ENCODE peak calls at places on chromosomes 12 and 14, in five cellular contexts. F is neuronal stem cell, R is trophoblast cell, D is H1, C is mesenchymal stem cell. S is an unnamed sample.

GRCh38 chr12:84508943-84509342 is 403.7 kb downstream of the SLC6A15 start:
- DNase-seq in D (no peak), R (no peak), F (no peak), C (no peak), S (no peak)

GRCh38 chr14:68250950-68251765 is 431.6 kb downstream of the RAD51B start:
- DNase-seq in C (no peak), F (no peak), R (no peak), D (no peak), S (no peak)

GRCh38 chr14:33432407-33433023 is 493.8 kb downstream of the NPAS3 start:
- DNase-seq in C (peak), R (no peak), F (no peak), D (no peak), S (no peak)

GRCh38 chr14:74140374-74140850 is 55.7 kb downstream of the LIN52 start:
- DNase-seq in D (no peak), R (peak), F (peak), C (peak), S (no peak)

GRCh38 chr12:202081-202731 is 11.8 kb downstream of the SLC6A12 start:
- DNase-seq in R (no peak), D (no peak), C (no peak), F (no peak), S (peak)

GRCh38 chr14:91872517-91873470 is 5.5 kb upstream of the TC2N start:
- DNase-seq in F (no peak), D (no peak), C (no peak), R (no peak), S (no peak)

GRCh38 chr12:124545508-124546418 is 21.6 kb downstream of the NCOR2 start:
- DNase-seq in R (no peak), D (no peak), F (no peak), C (peak), S (no peak)

GRCh38 chr14:76773188-76773885 is 12.1 kb downstream of the VASH1 start:
- DNase-seq in R (peak), C (peak), D (no peak), F (no peak), S (peak)

GRCh38 chr14:55832122-55832911 is 252.3 kb downstream of the KTN1 start:
- DNase-seq in R (no peak), D (no peak), F (no peak), C (no peak), S (no peak)

GRCh38 chr14:65840786-65841185 is 428.3 kb downstream of the FUT8 start:
- DNase-seq in C (no peak), R (no peak), F (no peak), D (no peak), S (no peak)

GRCh38 chr12:131591136-131591535 is 119.8 kb upstream of the SFSWAP start:
- DNase-seq in D (no peak), C (no peak), F (no peak), R (no peak), S (no peak)

GRCh38 chr12:75910452-75910722 is 121.2 kb downstream of the PHLDA1 start:
- DNase-seq in R (no peak), D (no peak), C (no peak), F (no peak), S (no peak)

GRCh38 chr12:120290541-120291312 is 976 bp downstream of the RNU4-2 start:
- DNase-seq in F (no peak), R (peak), D (no peak), C (no peak), S (peak)

GRCh38 chr14:69701269-69701668 is 65.7 kb upstream of the SRSF5 start:
- DNase-seq in D (no peak), C (no peak), F (no peak), R (no peak), S (no peak)

GRCh38 chr14:78010688-78011087 is 159.5 kb upstream of the NRXN3 start:
- DNase-seq in F (no peak), C (no peak), D (no peak), R (no peak), S (no peak)

GRCh38 chr12:3962661-3963483 is 89.7 kb upstream of the PARP11 start:
- DNase-seq in C (no peak), F (no peak), D (no peak), R (no peak), S (peak)

GRCh38 chr12:88801227-88802225 is 221.3 kb upstream of the KITLG start:
- DNase-seq in C (no peak), D (no peak), F (no peak), R (no peak), S (no peak)

GRCh38 chr12:68349083-68349700 is 17.0 kb upstream of the MDM1 start:
- DNase-seq in R (no peak), C (no peak), D (no peak), F (no peak), S (no peak)

GRCh38 chr12:123223241-123223668 is 9.7 kb downstream of the MPHOSPH9 start:
- DNase-seq in F (no peak), C (no peak), D (no peak), R (no peak), S (no peak)

GRCh38 chr14:60094306-60094897 is 2.7 kb downstream of the PCNX4 start:
- DNase-seq in C (peak), F (no peak), R (peak), D (peak), S (peak)

GRCh38 chr14:78401866-78402265 is 231.7 kb downstream of the NRXN3 start:
- DNase-seq in F (no peak), R (no peak), C (no peak), D (no peak), S (no peak)

GRCh38 chr12:125100551-125101434 is 35.6 kb downstream of the AACS start:
- DNase-seq in F (no peak), D (no peak), C (no peak), R (no peak), S (no peak)

DNA sequence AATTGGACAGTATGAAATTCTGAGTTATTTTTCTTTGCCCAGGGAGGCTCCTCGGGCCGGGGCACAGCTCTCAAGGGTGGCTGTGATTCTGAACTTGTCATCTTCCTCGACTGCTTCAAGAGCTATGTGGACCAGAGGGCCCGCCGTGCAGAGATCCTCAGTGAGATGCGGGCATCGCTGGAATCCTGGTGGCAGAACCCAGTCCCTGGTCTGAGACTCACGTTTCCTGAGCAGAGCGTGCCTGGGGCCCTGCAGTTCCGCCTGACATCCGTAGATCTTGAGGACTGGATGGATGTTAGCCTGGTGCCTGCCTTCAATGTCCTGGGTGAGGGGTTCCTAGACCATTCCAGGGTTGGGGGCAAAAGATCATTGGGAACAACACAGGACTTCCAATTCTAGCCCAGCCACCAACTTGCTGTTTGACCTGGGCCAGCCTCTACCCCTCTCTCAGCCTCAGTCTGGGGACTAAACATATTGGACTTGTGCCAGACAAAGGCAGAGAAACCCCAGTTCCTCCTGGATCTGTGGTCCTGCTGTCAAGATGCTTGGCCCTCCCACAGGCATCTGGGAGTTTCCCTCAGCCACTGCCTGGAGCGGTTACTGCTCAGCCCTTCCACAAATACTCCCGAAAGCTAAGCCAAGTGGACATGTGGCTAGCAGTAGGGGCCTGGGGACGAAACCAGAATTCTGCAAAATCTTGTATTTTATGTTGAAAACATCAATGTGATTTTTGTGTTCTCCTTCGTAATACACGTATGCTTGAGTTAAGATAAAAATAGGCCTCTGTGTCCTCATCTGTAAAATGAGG is 3.5 kb downstream of the OAS3 start:
- DNase-seq in C (no peak), R (no peak), D (no peak), F (no peak), S (no peak)
- H2BK12ac ChIP-seq in C (no peak), R (no peak), D (no peak), F (no peak), S (no peak)

GRCh38 chr12:64102339-64102738 is 119.8 kb downstream of the KICS2 start:
- DNase-seq in R (no peak), F (no peak), C (no peak), D (no peak), S (no peak)

GRCh38 chr12:64099430-64099829 is 122.7 kb downstream of the KICS2 start:
- DNase-seq in R (peak), D (no peak), C (peak), F (no peak), S (no peak)

GRCh38 chr12:64097346-64098105 is 124.6 kb downstream of the KICS2 start:
- DNase-seq in D (no peak), R (no peak), F (no peak), C (no peak), S (no peak)

GRCh38 chr12:64103821-64104220 is 118.3 kb downstream of the KICS2 start:
- DNase-seq in F (no peak), R (no peak), D (no peak), C (peak), S (no peak)

DNA sequence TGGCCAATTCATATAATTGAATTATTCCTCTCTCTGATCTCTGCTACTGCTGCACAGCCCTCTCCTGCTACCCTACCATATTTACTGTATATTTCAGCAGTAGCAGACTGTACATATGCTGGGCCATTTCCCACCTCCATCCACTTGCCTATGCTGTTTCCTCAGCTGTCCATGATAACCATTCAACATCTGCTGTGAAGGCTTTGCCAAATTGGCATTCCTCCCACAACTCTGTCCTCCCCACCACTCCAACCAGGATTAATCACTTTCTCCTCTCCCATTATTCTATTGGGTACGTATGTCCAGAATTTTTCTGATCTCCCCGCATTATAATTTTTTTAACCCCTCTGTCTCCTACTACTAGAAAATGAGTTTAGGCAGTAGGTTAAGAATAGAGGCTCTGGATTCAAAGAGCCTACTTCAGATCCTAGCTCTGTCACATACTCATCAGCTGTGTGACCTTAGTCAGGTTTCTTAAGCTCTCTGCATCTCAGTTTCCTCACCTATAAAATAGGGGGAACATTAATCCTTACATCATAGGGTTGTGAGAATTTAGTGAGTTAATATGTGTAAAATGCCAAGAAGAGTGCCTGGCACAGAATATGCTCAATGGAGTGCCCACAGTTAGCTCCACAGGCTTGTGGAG is 123.3 kb downstream of the KICS2 start:
- DNase-seq in R (no peak), C (no peak), F (no peak), D (no peak), S (no peak)
- H4K91ac ChIP-seq in R (no peak), C (no peak), F (no peak), D (no peak), S (no peak)

GRCh38 chr14:104448721-104449120 is 130.8 kb upstream of the C14orf180 start:
- DNase-seq in R (no peak), F (no peak), C (no peak), D (no peak), S (no peak)
- H2BK12ac ChIP-seq in R (no peak), F (no peak), C (no peak), D (no peak), S (no peak)

GRCh38 chr12:114412307-114412706 is 6.4 kb upstream of the TBX5 start:
- DNase-seq in F (no peak), R (no peak), D (no peak), C (no peak), S (no peak)
- H4K91ac ChIP-seq in F (no peak), R (no peak), D (no peak), C (no peak), S (no peak)

GRCh38 chr12:29223936-29224921 is 75.2 kb downstream of the FAR2 start:
- DNase-seq in C (no peak), D (no peak), F (no peak), R (peak), S (no peak)
- H2BK12ac ChIP-seq in C (no peak), D (no peak), F (no peak), R (no peak), S (no peak)

GRCh38 chr12:132715874-132716273 is 5.2 kb downstream of the PGAM5 start:
- DNase-seq in F (no peak), D (no peak), C (no peak), R (no peak), S (no peak)
- H4K91ac ChIP-seq in F (no peak), D (no peak), C (no peak), R (no peak), S (no peak)

GRCh38 chr12:25497021-25497420 is 56.1 kb downstream of the LMNTD1 start:
- DNase-seq in D (no peak), F (no peak), C (no peak), R (peak), S (no peak)

GRCh38 chr12:25496098-25496587 is 56.9 kb downstream of the LMNTD1 start:
- DNase-seq in F (no peak), D (no peak), R (peak), C (peak), S (no peak)

GRCh38 chr12:25491396-25491948 is 61.6 kb downstream of the LMNTD1 start:
- DNase-seq in F (peak), C (no peak), R (no peak), D (no peak), S (no peak)

GRCh38 chr12:25493682-25494081 is 59.4 kb downstream of the LMNTD1 start:
- DNase-seq in R (no peak), C (no peak), F (no peak), D (no peak), S (no peak)

DNA sequence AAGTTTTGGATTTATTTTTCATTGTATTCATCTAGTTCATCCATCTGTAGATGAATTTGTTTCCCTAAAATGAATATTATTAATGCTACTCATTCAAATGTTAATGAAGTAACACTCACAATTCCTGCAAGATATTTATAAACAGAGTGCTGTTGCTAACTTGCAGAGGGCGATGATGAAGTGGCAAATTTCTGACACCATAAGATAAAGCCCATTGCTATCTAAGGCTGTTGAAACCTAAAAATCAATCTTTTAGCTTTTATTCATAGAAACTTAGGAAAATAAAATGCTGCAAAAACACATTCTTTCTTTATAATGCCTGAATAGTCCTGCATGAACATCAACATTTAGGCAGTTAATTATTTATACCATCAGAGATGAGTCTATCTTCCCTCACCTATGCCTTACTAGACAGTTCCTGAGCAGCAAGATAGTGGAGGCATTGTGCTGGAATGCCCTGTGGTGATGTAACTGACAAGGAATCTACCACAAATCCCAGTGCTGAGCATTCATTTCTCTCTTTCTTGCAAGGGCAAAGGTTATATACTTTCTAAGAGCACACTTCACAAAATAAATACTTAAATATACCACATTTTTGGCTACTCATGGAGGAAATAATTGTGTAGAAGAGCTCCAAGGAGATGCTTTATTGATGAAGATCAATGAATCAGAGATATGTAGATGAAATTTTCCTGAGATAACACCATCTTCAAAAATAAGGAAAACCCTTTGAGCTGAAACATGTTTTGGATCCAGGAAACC is 57.6 kb downstream of the LMNTD1 start:
- DNase-seq in D (no peak), C (peak), R (peak), F (no peak), S (no peak)
- H2BK12ac ChIP-seq in D (no peak), C (no peak), R (no peak), F (no peak), S (no peak)

GRCh38 chr12:63942464-63943241 is 98.2 kb downstream of the SRGAP1 start:
- DNase-seq in D (no peak), C (no peak), F (no peak), R (no peak), S (no peak)

GRCh38 chr12:63948211-63948610 is 103.7 kb downstream of the SRGAP1 start:
- DNase-seq in D (no peak), R (no peak), F (no peak), C (no peak), S (no peak)

GRCh38 chr12:63944036-63944579 is 99.6 kb downstream of the SRGAP1 start:
- DNase-seq in R (no peak), C (no peak), D (no peak), F (no peak), S (no peak)

GRCh38 chr12:63944586-63945228 is 100.2 kb downstream of the SRGAP1 start:
- DNase-seq in C (no peak), R (no peak), F (no peak), D (no peak), S (no peak)

DNA sequence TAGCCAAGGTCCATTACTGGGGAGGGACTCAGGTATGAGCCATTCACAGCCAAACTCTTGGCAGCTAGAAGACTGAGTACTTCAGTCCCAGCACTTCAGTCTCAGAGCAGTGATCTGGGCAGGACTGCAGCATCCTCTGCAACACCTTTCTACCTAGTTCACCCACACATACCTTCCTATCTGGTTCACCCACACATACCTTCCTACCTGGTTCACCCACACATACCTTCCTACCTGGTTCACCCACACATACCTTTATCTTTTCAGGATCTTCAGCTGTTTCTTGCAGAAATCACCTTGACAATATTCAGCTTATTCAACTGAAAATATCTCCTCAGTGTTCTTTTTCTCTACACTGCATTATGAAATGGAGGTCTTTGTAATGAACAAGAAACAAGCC is 101.3 kb downstream of the SRGAP1 start:
- DNase-seq in C (no peak), D (no peak), F (no peak), R (no peak), S (no peak)
- H4K91ac ChIP-seq in C (no peak), D (no peak), F (no peak), R (no peak), S (no peak)

GRCh38 chr12:28413455-28414109 is 223.3 kb downstream of the CCDC91 start:
- DNase-seq in D (no peak), F (no peak), C (no peak), R (no peak), S (no peak)
- H2BK12ac ChIP-seq in D (no peak), F (no peak), C (no peak), R (no peak), S (no peak)

S was measured in H9.